ENCODE peak calls at places on chromosomes 13 and 19, in nine cellular contexts. One of them, this sample, is unnamed.

GRCh38 chr19:36963262-36963661 is 47.1 kb downstream of the ZNF568 start:
- DNase-seq in A549: no peak
- DNase-seq in tibial nerve: no peak
- DNase-seq in lower leg skin: no peak
- DNase-seq in adrenal gland: no peak
- DNase-seq in prostate gland: no peak
- DNase-seq in heart left ventricle: no peak
- DNase-seq in ovary: no peak
- DNase-seq in IMR-90: no peak
- DNase-seq in this sample: no peak

GRCh38 chr13:31755803-31756212 is 16.5 kb downstream of the RXFP2 start:
- DNase-seq in A549: no peak
- DNase-seq in tibial nerve: no peak
- DNase-seq in lower leg skin: no peak
- DNase-seq in adrenal gland: no peak
- DNase-seq in prostate gland: no peak
- DNase-seq in heart left ventricle: no peak
- DNase-seq in ovary: no peak
- DNase-seq in IMR-90: peak
- DNase-seq in this sample: no peak

GRCh38 chr13:94825507-94825906 is 113.2 kb upstream of the SOX21 start:
- DNase-seq in A549: no peak
- DNase-seq in tibial nerve: peak
- DNase-seq in lower leg skin: peak
- DNase-seq in adrenal gland: peak
- DNase-seq in prostate gland: no peak
- DNase-seq in heart left ventricle: peak
- DNase-seq in ovary: peak
- DNase-seq in IMR-90: no peak
- DNase-seq in this sample: peak

GRCh38 chr19:32872391-32872790 is 2.8 kb upstream of the SLC7A9 start:
- DNase-seq in A549: no peak
- DNase-seq in tibial nerve: no peak
- DNase-seq in lower leg skin: no peak
- DNase-seq in adrenal gland: no peak
- DNase-seq in prostate gland: no peak
- DNase-seq in heart left ventricle: no peak
- DNase-seq in ovary: no peak
- DNase-seq in IMR-90: no peak
- DNase-seq in this sample: no peak

GRCh38 chr13:63279136-63279535 is 1863.5 kb upstream of the PCDH20 start:
- DNase-seq in A549: no peak
- DNase-seq in tibial nerve: no peak
- DNase-seq in lower leg skin: no peak
- DNase-seq in adrenal gland: no peak
- DNase-seq in prostate gland: no peak
- DNase-seq in heart left ventricle: no peak
- DNase-seq in ovary: no peak
- DNase-seq in IMR-90: no peak
- DNase-seq in this sample: no peak

GRCh38 chr13:48334534-48335127 is 31.1 kb downstream of the RB1 start:
- DNase-seq in A549: peak
- DNase-seq in tibial nerve: no peak
- DNase-seq in lower leg skin: no peak
- DNase-seq in adrenal gland: no peak
- DNase-seq in prostate gland: peak
- DNase-seq in heart left ventricle: no peak
- DNase-seq in ovary: no peak
- DNase-seq in IMR-90: peak
- DNase-seq in this sample: no peak

GRCh38 chr13:66218583-66218982 is 1011.6 kb downstream of the PCDH9 start:
- DNase-seq in A549: no peak
- DNase-seq in tibial nerve: no peak
- DNase-seq in lower leg skin: no peak
- DNase-seq in adrenal gland: no peak
- DNase-seq in prostate gland: no peak
- DNase-seq in heart left ventricle: no peak
- DNase-seq in ovary: no peak
- DNase-seq in IMR-90: no peak
- DNase-seq in this sample: no peak

GRCh38 chr19:45972944-45973525 is 630 bp downstream of the NOVA2 start:
- DNase-seq in A549: no peak
- DNase-seq in tibial nerve: no peak
- DNase-seq in lower leg skin: no peak
- DNase-seq in adrenal gland: no peak
- DNase-seq in prostate gland: no peak
- DNase-seq in heart left ventricle: no peak
- DNase-seq in ovary: no peak
- DNase-seq in IMR-90: no peak
- DNase-seq in this sample: no peak

GRCh38 chr13:45518525-45519235 is 53.9 kb downstream of the COG3 start:
- DNase-seq in A549: no peak
- DNase-seq in tibial nerve: no peak
- DNase-seq in lower leg skin: no peak
- DNase-seq in adrenal gland: no peak
- DNase-seq in prostate gland: no peak
- DNase-seq in heart left ventricle: no peak
- DNase-seq in ovary: no peak
- DNase-seq in IMR-90: peak
- DNase-seq in this sample: no peak

GRCh38 chr13:19864018-19864338 is 529 bp upstream of the ZMYM5 start:
- DNase-seq in A549: no peak
- DNase-seq in tibial nerve: no peak
- DNase-seq in lower leg skin: no peak
- DNase-seq in adrenal gland: peak
- DNase-seq in prostate gland: peak
- DNase-seq in heart left ventricle: peak
- DNase-seq in ovary: peak
- DNase-seq in IMR-90: no peak
- DNase-seq in this sample: peak

GRCh38 chr19:7533925-7534480 is 1.5 kb upstream of the PNPLA6 start:
- DNase-seq in A549: peak
- DNase-seq in tibial nerve: peak
- DNase-seq in lower leg skin: peak
- DNase-seq in adrenal gland: peak
- DNase-seq in prostate gland: peak
- DNase-seq in heart left ventricle: peak
- DNase-seq in ovary: peak
- DNase-seq in IMR-90: peak
- DNase-seq in this sample: peak

GRCh38 chr13:98978280-98978679 is 416 bp upstream of the DOCK9 start:
- DNase-seq in A549: no peak
- DNase-seq in tibial nerve: no peak
- DNase-seq in lower leg skin: no peak
- DNase-seq in adrenal gland: no peak
- DNase-seq in prostate gland: no peak
- DNase-seq in heart left ventricle: no peak
- DNase-seq in ovary: no peak
- DNase-seq in IMR-90: peak
- DNase-seq in this sample: no peak

DNA sequence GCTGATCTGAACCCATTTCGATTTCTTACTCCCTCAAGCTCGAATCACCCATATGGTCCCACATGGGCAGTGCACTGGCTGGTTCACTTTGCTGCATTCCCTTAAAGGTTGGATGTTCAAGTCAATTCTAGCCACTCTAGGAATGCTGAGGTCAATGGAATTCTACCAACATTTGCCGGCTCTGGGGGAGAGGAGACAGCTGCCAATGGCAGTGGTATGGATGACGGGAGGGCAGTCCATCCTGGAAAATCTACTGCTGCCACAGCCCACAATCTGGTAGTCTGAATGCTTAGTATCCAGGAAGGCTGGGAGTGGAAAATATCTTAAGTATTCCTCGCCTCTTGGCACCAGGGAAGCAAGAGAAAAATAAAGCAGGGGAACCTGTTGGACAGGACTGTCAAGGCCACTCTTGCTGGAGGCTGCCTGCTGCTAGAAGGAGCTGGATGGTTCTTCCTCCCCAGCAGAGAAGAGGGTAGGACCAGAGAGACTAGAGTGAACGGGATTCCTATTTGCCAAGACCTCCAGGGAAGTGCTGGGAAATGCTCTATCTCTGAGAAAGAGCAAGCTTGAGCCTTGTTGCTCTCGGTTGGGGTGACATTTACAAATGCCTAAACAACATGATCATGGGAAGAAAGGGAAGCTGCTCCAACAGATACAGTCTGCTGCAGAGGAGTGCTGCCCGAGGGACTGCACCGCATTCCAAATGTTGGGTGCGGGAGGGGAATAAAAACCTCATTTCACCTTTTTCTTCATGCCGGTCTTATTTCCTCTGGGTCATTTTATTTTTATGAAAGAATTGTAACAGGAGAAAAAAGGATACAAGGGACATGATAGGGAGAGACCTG is 20.7 kb upstream of the HMGB1 start:
- DNase-seq in A549: no peak
- DNase-seq in tibial nerve: no peak
- DNase-seq in lower leg skin: peak
- DNase-seq in adrenal gland: no peak
- DNase-seq in prostate gland: peak
- DNase-seq in heart left ventricle: no peak
- DNase-seq in ovary: no peak
- DNase-seq in IMR-90: no peak
- DNase-seq in this sample: no peak
- TF ChIP-seq POLR2A in A549: no peak
- TF ChIP-seq POLR2A in tibial nerve: no peak
- TF ChIP-seq POLR2A in lower leg skin: no peak
- TF ChIP-seq POLR2A in adrenal gland: no peak
- TF ChIP-seq POLR2A in prostate gland: no peak
- TF ChIP-seq POLR2A in heart left ventricle: no peak
- TF ChIP-seq POLR2A in ovary: no peak
- TF ChIP-seq POLR2A in IMR-90: no peak
- TF ChIP-seq POLR2A in this sample: no peak

DNA sequence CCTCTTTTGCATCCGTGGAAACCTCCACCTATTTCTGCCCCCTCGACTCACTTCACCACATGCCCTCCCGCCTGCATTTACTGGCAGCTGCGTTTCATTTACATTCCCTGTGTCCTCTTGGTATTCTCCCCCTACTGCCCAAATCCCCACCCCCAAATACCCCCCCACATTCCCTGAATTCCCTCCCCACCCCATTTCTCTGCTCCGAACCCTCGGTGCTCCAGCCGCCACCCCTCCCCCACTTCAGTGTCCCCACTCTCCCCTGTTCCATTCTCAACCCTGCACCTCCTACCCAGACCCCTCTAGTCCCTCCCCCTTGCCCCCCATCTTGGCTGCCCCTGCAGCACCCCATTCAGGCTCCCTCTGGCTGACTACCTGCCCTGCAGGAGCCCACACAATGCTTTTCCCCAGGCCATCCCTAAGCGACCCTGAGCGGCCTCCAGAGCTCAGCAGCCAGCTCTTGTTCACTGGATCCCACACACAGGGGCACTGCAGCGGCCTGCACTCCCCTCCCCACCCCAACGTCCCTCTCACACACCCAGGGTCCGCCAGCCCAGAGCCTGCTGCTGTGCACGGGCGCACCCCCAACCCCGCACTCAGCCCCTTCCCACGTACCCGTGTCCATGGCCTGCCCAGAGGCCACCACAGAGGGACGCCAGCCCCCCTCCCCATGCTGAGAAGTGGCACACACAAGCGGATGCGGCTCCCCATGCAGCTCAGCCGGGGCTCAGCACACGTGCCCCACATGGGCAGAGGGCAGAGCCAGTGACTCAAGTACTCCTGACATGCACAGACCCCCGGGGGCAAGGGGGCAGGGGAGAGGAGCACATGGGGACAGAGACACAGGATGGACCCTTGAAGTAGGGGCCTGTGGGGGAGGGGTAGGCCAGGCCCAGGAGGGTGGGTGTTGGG is 26.3 kb downstream of the SHANK1 start:
- DNase-seq in A549: no peak
- DNase-seq in tibial nerve: no peak
- DNase-seq in lower leg skin: no peak
- DNase-seq in adrenal gland: no peak
- DNase-seq in prostate gland: no peak
- DNase-seq in heart left ventricle: no peak
- DNase-seq in ovary: no peak
- DNase-seq in IMR-90: no peak
- DNase-seq in this sample: no peak
- TF ChIP-seq POLR2A in A549: no peak
- TF ChIP-seq POLR2A in tibial nerve: no peak
- TF ChIP-seq POLR2A in lower leg skin: no peak
- TF ChIP-seq POLR2A in adrenal gland: no peak
- TF ChIP-seq POLR2A in prostate gland: no peak
- TF ChIP-seq POLR2A in heart left ventricle: no peak
- TF ChIP-seq POLR2A in ovary: no peak
- TF ChIP-seq POLR2A in IMR-90: no peak
- TF ChIP-seq POLR2A in this sample: no peak

DNA sequence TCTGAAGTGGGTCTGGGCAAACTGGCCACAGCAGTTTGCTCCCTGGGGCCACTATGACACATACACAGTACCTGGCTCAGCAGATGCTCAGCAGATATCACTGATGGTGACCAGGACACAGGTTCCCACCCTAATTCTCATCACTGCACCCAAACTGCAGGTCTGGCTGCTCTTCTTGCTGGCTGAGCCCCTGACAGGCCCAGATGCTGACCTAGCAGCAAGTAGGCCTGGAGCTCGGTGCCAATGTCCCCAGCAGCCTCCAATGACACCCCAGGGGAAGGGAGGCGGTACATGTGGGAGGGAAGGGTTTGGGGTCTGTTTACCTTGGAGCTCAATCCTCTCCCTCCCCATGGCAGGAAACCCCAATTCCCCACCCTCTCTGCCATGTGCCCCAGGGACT is 5.1 kb downstream of the UBE2S start:
- DNase-seq in A549: no peak
- DNase-seq in tibial nerve: no peak
- DNase-seq in lower leg skin: no peak
- DNase-seq in adrenal gland: no peak
- DNase-seq in prostate gland: no peak
- DNase-seq in heart left ventricle: no peak
- DNase-seq in ovary: no peak
- DNase-seq in IMR-90: no peak
- DNase-seq in this sample: no peak
- TF ChIP-seq POLR2A in A549: no peak
- TF ChIP-seq POLR2A in tibial nerve: no peak
- TF ChIP-seq POLR2A in lower leg skin: no peak
- TF ChIP-seq POLR2A in adrenal gland: no peak
- TF ChIP-seq POLR2A in prostate gland: no peak
- TF ChIP-seq POLR2A in heart left ventricle: no peak
- TF ChIP-seq POLR2A in ovary: no peak
- TF ChIP-seq POLR2A in IMR-90: no peak
- TF ChIP-seq POLR2A in this sample: no peak

GRCh38 chr19:49297403-49297802 is 27.6 kb downstream of the SLC6A16 start:
- DNase-seq in A549: no peak
- DNase-seq in tibial nerve: no peak
- DNase-seq in lower leg skin: no peak
- DNase-seq in adrenal gland: no peak
- DNase-seq in prostate gland: no peak
- DNase-seq in heart left ventricle: no peak
- DNase-seq in ovary: no peak
- DNase-seq in IMR-90: peak
- DNase-seq in this sample: no peak

GRCh38 chr19:49301866-49302252 is 23.1 kb downstream of the SLC6A16 start:
- DNase-seq in A549: no peak
- DNase-seq in tibial nerve: no peak
- DNase-seq in lower leg skin: no peak
- DNase-seq in adrenal gland: no peak
- DNase-seq in prostate gland: no peak
- DNase-seq in heart left ventricle: no peak
- DNase-seq in ovary: no peak
- DNase-seq in IMR-90: no peak
- DNase-seq in this sample: no peak

GRCh38 chr19:49295208-49295880 is 29.6 kb downstream of the SLC6A16 start:
- DNase-seq in A549: no peak
- DNase-seq in tibial nerve: no peak
- DNase-seq in lower leg skin: no peak
- DNase-seq in adrenal gland: no peak
- DNase-seq in prostate gland: no peak
- DNase-seq in heart left ventricle: no peak
- DNase-seq in ovary: no peak
- DNase-seq in IMR-90: no peak
- DNase-seq in this sample: no peak

GRCh38 chr19:49301165-49301865 is 23.7 kb downstream of the SLC6A16 start:
- DNase-seq in A549: peak
- DNase-seq in tibial nerve: peak
- DNase-seq in lower leg skin: peak
- DNase-seq in adrenal gland: peak
- DNase-seq in prostate gland: peak
- DNase-seq in heart left ventricle: peak
- DNase-seq in ovary: peak
- DNase-seq in IMR-90: peak
- DNase-seq in this sample: peak
- TF ChIP-seq POLR2A in A549: no peak
- TF ChIP-seq POLR2A in tibial nerve: no peak
- TF ChIP-seq POLR2A in lower leg skin: no peak
- TF ChIP-seq POLR2A in adrenal gland: no peak
- TF ChIP-seq POLR2A in prostate gland: no peak
- TF ChIP-seq POLR2A in heart left ventricle: no peak
- TF ChIP-seq POLR2A in ovary: no peak
- TF ChIP-seq POLR2A in IMR-90: no peak
- TF ChIP-seq POLR2A in this sample: no peak